ENCODE peak calls at places on chromosomes 6 and 20, in ten cellular contexts. One of them, this sample, is unnamed.
A peak's percentile ranks its signal among the peaks of the same experiment; 100 is the strongest.

GRCh38 chr6:37218061-37218460 is 39.5 kb upstream of the TBC1D22B start:
- DNase-seq in lower leg skin: no peak
- DNase-seq in A549: no peak
- DNase-seq in breast epithelium: no peak
- DNase-seq in GM12878: no peak
- DNase-seq in fibroblast of pulmonary artery: no peak
- DNase-seq in PC-3: no peak
- DNase-seq in AG04449: no peak
- DNase-seq in lung: no peak
- DNase-seq in cardiac muscle cell: no peak
- DNase-seq in this sample: no peak

GRCh38 chr6:129893513-129894098 is 32.5 kb upstream of the TMEM244 start:
- DNase-seq in A549: peak; percentile 11
- DNase-seq in AG04449: no peak
- DNase-seq in PC-3: peak; percentile 14
- DNase-seq in lower leg skin: no peak
- DNase-seq in cardiac muscle cell: peak; percentile 54
- DNase-seq in lung: no peak
- DNase-seq in fibroblast of pulmonary artery: peak; percentile 60
- DNase-seq in breast epithelium: no peak
- DNase-seq in GM12878: no peak
- DNase-seq in this sample: peak; percentile 45

GRCh38 chr6:151675746-151676459 is 131.6 kb upstream of the ESR1 start:
- DNase-seq in A549: peak; percentile 56
- DNase-seq in GM12878: peak; percentile 11
- DNase-seq in lower leg skin: no peak
- DNase-seq in breast epithelium: peak; percentile 67
- DNase-seq in lung: peak; percentile 64
- DNase-seq in fibroblast of pulmonary artery: peak; percentile 51
- DNase-seq in cardiac muscle cell: peak; percentile 47
- DNase-seq in PC-3: peak; percentile 67
- DNase-seq in AG04449: no peak
- DNase-seq in this sample: no peak

GRCh38 chr6:10441004-10441654 is 26.3 kb upstream of the TFAP2A start:
- DNase-seq in fibroblast of pulmonary artery: peak; percentile 91
- DNase-seq in PC-3: peak; percentile 98
- DNase-seq in lower leg skin: no peak
- DNase-seq in lung: peak; percentile 60
- DNase-seq in GM12878: no peak
- DNase-seq in cardiac muscle cell: peak; percentile 92
- DNase-seq in A549: peak; percentile 98
- DNase-seq in AG04449: peak; percentile 82
- DNase-seq in breast epithelium: no peak
- DNase-seq in this sample: peak; percentile 91

GRCh38 chr6:135922170-135922569 is 70.7 kb downstream of the PDE7B start:
- DNase-seq in fibroblast of pulmonary artery: peak; percentile 98
- DNase-seq in lower leg skin: no peak
- DNase-seq in PC-3: peak; percentile 93
- DNase-seq in lung: no peak
- DNase-seq in GM12878: no peak
- DNase-seq in A549: peak; percentile 68
- DNase-seq in AG04449: peak; percentile 93
- DNase-seq in cardiac muscle cell: peak; percentile 95
- DNase-seq in breast epithelium: no peak
- DNase-seq in this sample: peak; percentile 98

GRCh38 chr6:15148356-15149058 is 97.4 kb upstream of the JARID2 start:
- DNase-seq in PC-3: peak; percentile 72
- DNase-seq in GM12878: no peak
- DNase-seq in AG04449: peak; percentile 45
- DNase-seq in lung: no peak
- DNase-seq in cardiac muscle cell: peak; percentile 12
- DNase-seq in lower leg skin: no peak
- DNase-seq in breast epithelium: no peak
- DNase-seq in A549: peak; percentile 9
- DNase-seq in fibroblast of pulmonary artery: peak; percentile 16
- DNase-seq in this sample: peak; percentile 75

GRCh38 chr6:3353939-3354338 is 95.2 kb downstream of the PSMG4 start:
- DNase-seq in lung: no peak
- DNase-seq in lower leg skin: no peak
- DNase-seq in GM12878: no peak
- DNase-seq in PC-3: no peak
- DNase-seq in cardiac muscle cell: no peak
- DNase-seq in breast epithelium: no peak
- DNase-seq in fibroblast of pulmonary artery: no peak
- DNase-seq in AG04449: no peak
- DNase-seq in A549: no peak
- DNase-seq in this sample: no peak

GRCh38 chr20:14235355-14235754 is 102.1 kb downstream of the FLRT3 start:
- DNase-seq in PC-3: peak; percentile 75
- DNase-seq in A549: peak; percentile 43
- DNase-seq in lung: no peak
- DNase-seq in lower leg skin: no peak
- DNase-seq in cardiac muscle cell: peak; percentile 21
- DNase-seq in breast epithelium: no peak
- DNase-seq in AG04449: peak; percentile 33
- DNase-seq in GM12878: no peak
- DNase-seq in fibroblast of pulmonary artery: peak; percentile 63
- DNase-seq in this sample: peak; percentile 71

GRCh38 chr20:32772046-32772445 is 9.9 kb downstream of the DNMT3B start:
- DNase-seq in AG04449: no peak
- DNase-seq in GM12878: no peak
- DNase-seq in fibroblast of pulmonary artery: no peak
- DNase-seq in lower leg skin: no peak
- DNase-seq in cardiac muscle cell: no peak
- DNase-seq in lung: no peak
- DNase-seq in PC-3: no peak
- DNase-seq in breast epithelium: no peak
- DNase-seq in A549: no peak
- DNase-seq in this sample: no peak

GRCh38 chr20:3621111-3621510 is 42.1 kb downstream of the GFRA4 start:
- DNase-seq in cardiac muscle cell: no peak
- DNase-seq in fibroblast of pulmonary artery: no peak
- DNase-seq in A549: no peak
- DNase-seq in AG04449: no peak
- DNase-seq in lower leg skin: no peak
- DNase-seq in lung: no peak
- DNase-seq in breast epithelium: no peak
- DNase-seq in PC-3: no peak
- DNase-seq in GM12878: no peak
- DNase-seq in this sample: no peak

GRCh38 chr20:60715172-60715571 is 536.9 kb upstream of the CDH4 start:
- DNase-seq in PC-3: peak; percentile 4
- DNase-seq in AG04449: no peak
- DNase-seq in lower leg skin: no peak
- DNase-seq in A549: peak; percentile 11
- DNase-seq in lung: no peak
- DNase-seq in cardiac muscle cell: no peak
- DNase-seq in fibroblast of pulmonary artery: no peak
- DNase-seq in GM12878: no peak
- DNase-seq in breast epithelium: no peak
- DNase-seq in this sample: no peak

GRCh38 chr6:6725120-6725833 is 136.8 kb downstream of the LY86 start:
- DNase-seq in fibroblast of pulmonary artery: no peak
- DNase-seq in PC-3: no peak
- DNase-seq in cardiac muscle cell: no peak
- DNase-seq in AG04449: no peak
- DNase-seq in A549: no peak
- DNase-seq in breast epithelium: no peak
- DNase-seq in GM12878: no peak
- DNase-seq in lower leg skin: no peak
- DNase-seq in lung: no peak
- DNase-seq in this sample: no peak
- H3K4me3 ChIP-seq in fibroblast of pulmonary artery: peak overlapping the region; percentile 37
- H3K4me3 ChIP-seq in PC-3: peak overlapping the region; percentile 37
- H3K4me3 ChIP-seq in cardiac muscle cell: no peak overlapping the region
- H3K4me3 ChIP-seq in AG04449: peak overlapping the region; percentile 47
- H3K4me3 ChIP-seq in A549: no peak overlapping the region
- H3K4me3 ChIP-seq in breast epithelium: peak overlapping the region; percentile 69
- H3K4me3 ChIP-seq in GM12878: no peak overlapping the region
- H3K4me3 ChIP-seq in lower leg skin: no peak overlapping the region
- H3K4me3 ChIP-seq in lung: no peak overlapping the region
- H3K4me3 ChIP-seq in this sample: peak overlapping the region; percentile 50

GRCh38 chr6:52049252-52050050 is 38.0 kb downstream of the PKHD1 start:
- DNase-seq in fibroblast of pulmonary artery: peak; percentile 59
- DNase-seq in lower leg skin: no peak
- DNase-seq in cardiac muscle cell: peak; percentile 49
- DNase-seq in A549: peak; percentile 21
- DNase-seq in breast epithelium: no peak
- DNase-seq in lung: no peak
- DNase-seq in GM12878: peak; percentile 11
- DNase-seq in PC-3: peak; percentile 63
- DNase-seq in AG04449: peak; percentile 4
- DNase-seq in this sample: peak; percentile 46
- TF ChIP-seq CTCF in fibroblast of pulmonary artery: peak; percentile 72
- TF ChIP-seq CTCF in lower leg skin: no peak
- TF ChIP-seq CTCF in cardiac muscle cell: peak; percentile 70
- TF ChIP-seq CTCF in A549: peak; percentile 56
- TF ChIP-seq CTCF in breast epithelium: peak; percentile 32
- TF ChIP-seq CTCF in lung: peak; percentile 21
- TF ChIP-seq CTCF in GM12878: peak; percentile 56
- TF ChIP-seq CTCF in PC-3: peak; percentile 87
- TF ChIP-seq CTCF in AG04449: peak; percentile 48
- TF ChIP-seq CTCF in this sample: peak; percentile 83

GRCh38 chr6:154569136-154569862 is 58.8 kb upstream of the CNKSR3 start:
- DNase-seq in AG04449: no peak
- DNase-seq in GM12878: no peak
- DNase-seq in A549: no peak
- DNase-seq in fibroblast of pulmonary artery: peak; percentile 34
- DNase-seq in PC-3: no peak
- DNase-seq in lung: no peak
- DNase-seq in cardiac muscle cell: no peak
- DNase-seq in lower leg skin: no peak
- DNase-seq in breast epithelium: no peak
- DNase-seq in this sample: no peak
- H3K4me3 ChIP-seq in AG04449: no peak overlapping the region
- H3K4me3 ChIP-seq in GM12878: no peak overlapping the region
- H3K4me3 ChIP-seq in A549: no peak overlapping the region
- H3K4me3 ChIP-seq in fibroblast of pulmonary artery: no peak overlapping the region
- H3K4me3 ChIP-seq in PC-3: no peak overlapping the region
- H3K4me3 ChIP-seq in lung: no peak overlapping the region
- H3K4me3 ChIP-seq in cardiac muscle cell: no peak overlapping the region
- H3K4me3 ChIP-seq in lower leg skin: no peak overlapping the region
- H3K4me3 ChIP-seq in breast epithelium: no peak overlapping the region
- H3K4me3 ChIP-seq in this sample: no peak overlapping the region

DNA sequence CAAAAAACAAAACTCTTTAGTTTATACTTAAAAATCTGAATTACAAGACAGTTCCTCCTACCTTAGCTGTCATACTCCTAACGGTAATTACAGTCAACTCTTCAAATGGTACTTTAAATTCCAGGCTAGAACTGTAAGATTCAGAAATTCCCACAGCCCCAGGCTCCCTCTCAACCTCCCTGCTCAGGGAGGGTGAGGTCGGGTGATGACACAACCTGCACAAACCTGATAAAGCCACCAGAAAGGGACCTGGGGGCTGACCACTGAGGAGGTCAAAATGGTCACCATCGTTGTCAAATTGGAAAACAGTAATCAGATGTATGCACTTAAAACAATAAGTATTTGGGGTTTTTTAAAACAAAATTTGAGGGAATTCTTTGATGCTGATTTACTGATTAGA is 52.2 kb downstream of the SLC22A1 start:
- DNase-seq in lung: no peak
- DNase-seq in A549: no peak
- DNase-seq in cardiac muscle cell: no peak
- DNase-seq in lower leg skin: no peak
- DNase-seq in AG04449: no peak
- DNase-seq in breast epithelium: no peak
- DNase-seq in GM12878: no peak
- DNase-seq in PC-3: no peak
- DNase-seq in fibroblast of pulmonary artery: no peak
- DNase-seq in this sample: no peak
- TF ChIP-seq CTCF in lung: no peak
- TF ChIP-seq CTCF in A549: no peak
- TF ChIP-seq CTCF in cardiac muscle cell: no peak
- TF ChIP-seq CTCF in lower leg skin: no peak
- TF ChIP-seq CTCF in AG04449: no peak
- TF ChIP-seq CTCF in breast epithelium: no peak
- TF ChIP-seq CTCF in GM12878: no peak
- TF ChIP-seq CTCF in PC-3: no peak
- TF ChIP-seq CTCF in fibroblast of pulmonary artery: no peak
- TF ChIP-seq CTCF in this sample: no peak

GRCh38 chr6:145289573-145289972 is 445.7 kb downstream of the EPM2A start:
- DNase-seq in lung: no peak
- DNase-seq in PC-3: no peak
- DNase-seq in A549: no peak
- DNase-seq in lower leg skin: no peak
- DNase-seq in cardiac muscle cell: no peak
- DNase-seq in fibroblast of pulmonary artery: no peak
- DNase-seq in AG04449: no peak
- DNase-seq in GM12878: no peak
- DNase-seq in breast epithelium: no peak
- DNase-seq in this sample: no peak

GRCh38 chr6:145278163-145278807 is 457.0 kb downstream of the EPM2A start:
- DNase-seq in lung: no peak
- DNase-seq in breast epithelium: no peak
- DNase-seq in fibroblast of pulmonary artery: peak; percentile 16
- DNase-seq in lower leg skin: no peak
- DNase-seq in AG04449: peak; percentile 24
- DNase-seq in GM12878: no peak
- DNase-seq in A549: peak; percentile 2
- DNase-seq in PC-3: no peak
- DNase-seq in cardiac muscle cell: peak; percentile 8
- DNase-seq in this sample: peak; percentile 39

GRCh38 chr6:145283856-145284255 is 451.5 kb downstream of the EPM2A start:
- DNase-seq in breast epithelium: no peak
- DNase-seq in lung: no peak
- DNase-seq in PC-3: no peak
- DNase-seq in AG04449: no peak
- DNase-seq in GM12878: no peak
- DNase-seq in A549: no peak
- DNase-seq in lower leg skin: no peak
- DNase-seq in fibroblast of pulmonary artery: no peak
- DNase-seq in cardiac muscle cell: no peak
- DNase-seq in this sample: no peak
- H3K4me3 ChIP-seq in breast epithelium: no peak overlapping the region
- H3K4me3 ChIP-seq in lung: no peak overlapping the region
- H3K4me3 ChIP-seq in PC-3: no peak overlapping the region
- H3K4me3 ChIP-seq in AG04449: no peak overlapping the region
- H3K4me3 ChIP-seq in GM12878: no peak overlapping the region
- H3K4me3 ChIP-seq in A549: no peak overlapping the region
- H3K4me3 ChIP-seq in lower leg skin: no peak overlapping the region
- H3K4me3 ChIP-seq in fibroblast of pulmonary artery: no peak overlapping the region
- H3K4me3 ChIP-seq in cardiac muscle cell: no peak overlapping the region
- H3K4me3 ChIP-seq in this sample: no peak overlapping the region

This sample was measured in AG10803.